ENCODE peak calls at places on chromosome 1, in six cellular contexts. One of them, this sample, is unnamed.

GRCh38 chr1:190019717-190020116 is 457.9 kb downstream of the BRINP3 start:
- DNase-seq in psoas muscle: no peak
- DNase-seq in PC-3: peak; percentile 81
- DNase-seq in CD8-positive, alpha-beta T cell: no peak
- DNase-seq in MM.1S: no peak
- DNase-seq in small intestine: no peak
- DNase-seq in this sample: no peak

GRCh38 chr1:29569971-29570634 is 333.8 kb downstream of the PTPRU start:
- DNase-seq in psoas muscle: no peak
- DNase-seq in PC-3: peak; percentile 99
- DNase-seq in CD8-positive, alpha-beta T cell: no peak
- DNase-seq in MM.1S: no peak
- DNase-seq in small intestine: no peak
- DNase-seq in this sample: no peak

GRCh38 chr1:229227298-229227919 is 43.5 kb upstream of the RAB4A start:
- DNase-seq in psoas muscle: peak; percentile 87
- DNase-seq in PC-3: peak; percentile 83
- DNase-seq in CD8-positive, alpha-beta T cell: peak; percentile 86
- DNase-seq in MM.1S: peak; percentile 77
- DNase-seq in small intestine: peak; percentile 83
- DNase-seq in this sample: peak; percentile 89

GRCh38 chr1:54850737-54851136 is 36.3 kb downstream of the DHCR24 start:
- DNase-seq in psoas muscle: no peak
- DNase-seq in PC-3: peak; percentile 80
- DNase-seq in CD8-positive, alpha-beta T cell: no peak
- DNase-seq in MM.1S: no peak
- DNase-seq in small intestine: no peak
- DNase-seq in this sample: no peak

GRCh38 chr1:57506941-57507340 is 83.1 kb upstream of the DAB1 start:
- DNase-seq in psoas muscle: no peak
- DNase-seq in PC-3: no peak
- DNase-seq in CD8-positive, alpha-beta T cell: no peak
- DNase-seq in MM.1S: no peak
- DNase-seq in small intestine: no peak
- DNase-seq in this sample: no peak

GRCh38 chr1:200558866-200559459 is 61.6 kb downstream of the KIF14 start:
- DNase-seq in psoas muscle: no peak
- DNase-seq in PC-3: peak; percentile 84
- DNase-seq in CD8-positive, alpha-beta T cell: no peak
- DNase-seq in MM.1S: peak; percentile 45
- DNase-seq in small intestine: peak; percentile 46
- DNase-seq in this sample: no peak

GRCh38 chr1:100510441-100510840 is 27.5 kb upstream of the GPR88 start:
- DNase-seq in psoas muscle: no peak
- DNase-seq in PC-3: no peak
- DNase-seq in CD8-positive, alpha-beta T cell: no peak
- DNase-seq in MM.1S: no peak
- DNase-seq in small intestine: no peak
- DNase-seq in this sample: no peak

GRCh38 chr1:94642617-94643315 is 101.2 kb upstream of the F3 start:
- DNase-seq in psoas muscle: no peak
- DNase-seq in PC-3: no peak
- DNase-seq in CD8-positive, alpha-beta T cell: no peak
- DNase-seq in MM.1S: no peak
- DNase-seq in small intestine: no peak
- DNase-seq in this sample: no peak

GRCh38 chr1:239977414-239977813 is 114.3 kb upstream of the FMN2 start:
- DNase-seq in psoas muscle: no peak
- DNase-seq in PC-3: no peak
- DNase-seq in CD8-positive, alpha-beta T cell: no peak
- DNase-seq in MM.1S: no peak
- DNase-seq in small intestine: no peak
- DNase-seq in this sample: no peak

GRCh38 chr1:186839077-186839400 is 10.3 kb downstream of the PLA2G4A start:
- DNase-seq in psoas muscle: no peak
- DNase-seq in PC-3: no peak
- DNase-seq in CD8-positive, alpha-beta T cell: no peak
- DNase-seq in MM.1S: no peak
- DNase-seq in small intestine: no peak
- DNase-seq in this sample: no peak

GRCh38 chr1:228455715-228456114 is 31.5 kb upstream of the RNF187 start:
- DNase-seq in psoas muscle: no peak
- DNase-seq in PC-3: peak; percentile 42
- DNase-seq in CD8-positive, alpha-beta T cell: no peak
- DNase-seq in MM.1S: no peak
- DNase-seq in small intestine: no peak
- DNase-seq in this sample: no peak

GRCh38 chr1:26224606-26225005 is 9.4 kb upstream of the CEP85 start:
- DNase-seq in psoas muscle: no peak
- DNase-seq in PC-3: no peak
- DNase-seq in CD8-positive, alpha-beta T cell: no peak
- DNase-seq in MM.1S: no peak
- DNase-seq in small intestine: peak; percentile 31
- DNase-seq in this sample: no peak
- H3K4me3 ChIP-seq in psoas muscle: peak overlapping the region; percentile 74
- H3K4me3 ChIP-seq in PC-3: no peak overlapping the region
- H3K4me3 ChIP-seq in CD8-positive, alpha-beta T cell: peak overlapping the region; percentile 44
- H3K4me3 ChIP-seq in MM.1S: no peak overlapping the region
- H3K4me3 ChIP-seq in small intestine: peak overlapping the region; percentile 62
- H3K4me3 ChIP-seq in this sample: peak overlapping the region; percentile 44

GRCh38 chr1:244137725-244138124 is 86.6 kb downstream of the ZBTB18 start:
- DNase-seq in psoas muscle: no peak
- DNase-seq in PC-3: no peak
- DNase-seq in CD8-positive, alpha-beta T cell: no peak
- DNase-seq in MM.1S: no peak
- DNase-seq in small intestine: no peak
- DNase-seq in this sample: no peak
- H3K27ac ChIP-seq in psoas muscle: peak overlapping the region; percentile 46
- H3K27ac ChIP-seq in PC-3: no peak overlapping the region
- H3K27ac ChIP-seq in CD8-positive, alpha-beta T cell: no peak overlapping the region
- H3K27ac ChIP-seq in MM.1S: no peak overlapping the region
- H3K27ac ChIP-seq in small intestine: no peak overlapping the region
- H3K27ac ChIP-seq in this sample: peak overlapping the region; percentile 36

GRCh38 chr1:207020016-207020708 is 12.4 kb downstream of the C1orf116 start:
- DNase-seq in psoas muscle: no peak
- DNase-seq in PC-3: peak; percentile 100
- DNase-seq in CD8-positive, alpha-beta T cell: no peak
- DNase-seq in MM.1S: no peak
- DNase-seq in small intestine: peak; percentile 90
- DNase-seq in this sample: no peak

GRCh38 chr1:207021876-207022596 is 10.5 kb downstream of the C1orf116 start:
- DNase-seq in psoas muscle: no peak
- DNase-seq in PC-3: peak; percentile 65
- DNase-seq in CD8-positive, alpha-beta T cell: no peak
- DNase-seq in MM.1S: no peak
- DNase-seq in small intestine: no peak
- DNase-seq in this sample: no peak

GRCh38 chr1:207019161-207019560 is 13.4 kb downstream of the C1orf116 start:
- DNase-seq in psoas muscle: no peak
- DNase-seq in PC-3: no peak
- DNase-seq in CD8-positive, alpha-beta T cell: no peak
- DNase-seq in MM.1S: no peak
- DNase-seq in small intestine: no peak
- DNase-seq in this sample: no peak

GRCh38 chr1:207021139-207021861 is 11.3 kb downstream of the C1orf116 start:
- DNase-seq in psoas muscle: no peak
- DNase-seq in PC-3: peak; percentile 97
- DNase-seq in CD8-positive, alpha-beta T cell: no peak
- DNase-seq in MM.1S: no peak
- DNase-seq in small intestine: no peak
- DNase-seq in this sample: no peak

GRCh38 chr1:207020709-207021107 is 11.8 kb downstream of the C1orf116 start:
- DNase-seq in psoas muscle: no peak
- DNase-seq in PC-3: peak; percentile 88
- DNase-seq in CD8-positive, alpha-beta T cell: no peak
- DNase-seq in MM.1S: no peak
- DNase-seq in small intestine: no peak
- DNase-seq in this sample: no peak
- H3K4me3 ChIP-seq in psoas muscle: no peak overlapping the region
- H3K4me3 ChIP-seq in PC-3: no peak overlapping the region
- H3K4me3 ChIP-seq in CD8-positive, alpha-beta T cell: no peak overlapping the region
- H3K4me3 ChIP-seq in MM.1S: no peak overlapping the region
- H3K4me3 ChIP-seq in small intestine: no peak overlapping the region
- H3K4me3 ChIP-seq in this sample: no peak overlapping the region

DNA sequence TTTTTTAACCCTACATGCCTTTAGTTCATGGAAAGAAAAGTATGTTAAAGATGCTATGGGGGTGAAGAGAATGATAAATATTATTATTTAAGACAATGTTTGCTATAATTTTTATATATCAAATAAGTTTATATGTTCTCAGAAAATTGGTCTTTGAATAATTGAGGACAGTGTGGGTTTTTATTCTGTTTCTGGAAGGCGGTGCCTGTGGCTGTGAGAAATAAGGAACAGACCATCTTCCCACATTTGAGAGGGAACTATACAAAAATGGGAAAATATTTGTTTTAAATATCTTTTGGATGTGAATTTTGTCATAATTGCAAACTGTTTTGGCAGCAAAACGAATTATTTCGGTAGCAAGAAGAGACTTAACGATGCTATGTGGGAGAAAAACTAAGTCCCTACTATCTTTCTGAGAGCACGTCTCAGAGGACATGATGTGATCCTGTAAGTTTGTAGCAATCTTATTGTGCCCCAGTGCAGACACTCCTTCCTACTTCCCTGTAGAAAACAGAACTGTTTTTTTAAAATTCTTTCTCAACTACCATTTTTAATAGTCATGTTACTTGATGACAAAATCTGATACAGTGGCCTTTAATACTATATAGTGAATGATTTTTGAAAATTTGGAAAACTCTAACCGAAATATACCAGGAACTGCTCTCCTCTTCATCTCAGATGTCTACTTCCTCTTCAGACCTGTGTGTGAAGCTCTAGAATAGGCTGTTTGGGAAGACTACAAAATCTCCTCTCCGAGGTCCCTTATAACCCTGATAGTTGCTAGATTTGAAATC is 25.4 kb downstream of the PTPRC start:
- DNase-seq in psoas muscle: no peak
- DNase-seq in PC-3: no peak
- DNase-seq in CD8-positive, alpha-beta T cell: no peak
- DNase-seq in MM.1S: no peak
- DNase-seq in small intestine: no peak
- DNase-seq in this sample: no peak
- H3K27ac ChIP-seq in psoas muscle: no peak overlapping the region
- H3K27ac ChIP-seq in PC-3: no peak overlapping the region
- H3K27ac ChIP-seq in CD8-positive, alpha-beta T cell: peak overlapping the region; percentile 24
- H3K27ac ChIP-seq in MM.1S: no peak overlapping the region
- H3K27ac ChIP-seq in small intestine: peak overlapping the region; percentile 14
- H3K27ac ChIP-seq in this sample: peak overlapping the region; percentile 55

DNA sequence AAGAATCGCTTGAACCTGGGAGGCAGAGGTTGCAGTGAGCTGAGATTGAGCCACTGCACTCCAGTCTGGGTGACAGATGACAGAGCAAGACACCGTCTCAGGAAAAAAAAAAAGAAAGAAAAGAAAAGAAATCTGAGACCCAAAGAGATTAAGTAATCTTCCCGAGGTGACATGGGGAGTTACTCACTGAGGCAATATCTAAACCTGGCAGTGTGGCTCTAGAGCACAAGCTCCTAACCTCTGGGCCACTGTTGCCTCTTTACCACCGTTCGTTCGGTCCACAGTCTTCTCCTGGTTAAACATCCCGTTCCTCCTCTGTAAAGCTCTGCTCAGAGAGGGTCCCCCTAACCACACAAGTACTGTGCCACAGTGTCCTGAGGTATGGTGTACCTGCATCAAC is 1.5 kb downstream of the HMGCL start:
- DNase-seq in psoas muscle: no peak
- DNase-seq in PC-3: no peak
- DNase-seq in CD8-positive, alpha-beta T cell: no peak
- DNase-seq in MM.1S: no peak
- DNase-seq in small intestine: no peak
- DNase-seq in this sample: no peak
- H3K4me3 ChIP-seq in psoas muscle: peak overlapping the region; percentile 93
- H3K4me3 ChIP-seq in PC-3: no peak overlapping the region
- H3K4me3 ChIP-seq in CD8-positive, alpha-beta T cell: no peak overlapping the region
- H3K4me3 ChIP-seq in MM.1S: no peak overlapping the region
- H3K4me3 ChIP-seq in small intestine: no peak overlapping the region
- H3K4me3 ChIP-seq in this sample: no peak overlapping the region

This sample was measured in upper lobe of right lung.